ENCODE peak calls at places on chromosomes 6 and 20, in four cellular contexts. One of them, this sample, is unnamed.

GRCh38 chr20:45358282-45359068 is 4.5 kb upstream of the SYS1 start:
- DNase-seq in mesendoderm: no peak
- DNase-seq in IMR-90: peak
- DNase-seq in neuronal stem cell: no peak
- DNase-seq in this sample: no peak

GRCh38 chr20:32574296-32575226 is 10.6 kb downstream of the NOL4L start:
- DNase-seq in neuronal stem cell: no peak
- DNase-seq in mesendoderm: peak
- DNase-seq in IMR-90: peak
- DNase-seq in this sample: peak

GRCh38 chr20:23161968-23162696 is 76.0 kb upstream of the CD93 start:
- DNase-seq in neuronal stem cell: no peak
- DNase-seq in mesendoderm: no peak
- DNase-seq in IMR-90: no peak
- DNase-seq in this sample: peak

GRCh38 chr6:106134906-106135634 is 48.9 kb downstream of the PRDM1 start:
- DNase-seq in IMR-90: no peak
- DNase-seq in neuronal stem cell: no peak
- DNase-seq in mesendoderm: no peak
- DNase-seq in this sample: no peak

GRCh38 chr6:10194816-10195639 is 219.8 kb downstream of the TFAP2A start:
- DNase-seq in neuronal stem cell: no peak
- DNase-seq in IMR-90: no peak
- DNase-seq in mesendoderm: no peak
- DNase-seq in this sample: no peak

GRCh38 chr6:36266913-36267644 is 2.8 kb upstream of the PNPLA1 start:
- DNase-seq in mesendoderm: no peak
- DNase-seq in neuronal stem cell: no peak
- DNase-seq in IMR-90: no peak
- DNase-seq in this sample: no peak

GRCh38 chr6:40587240-40588069 is at the start of gene LRFN2:
- DNase-seq in mesendoderm: peak
- DNase-seq in IMR-90: peak
- DNase-seq in neuronal stem cell: peak
- DNase-seq in this sample: peak

GRCh38 chr6:152136449-152136825 is 329.0 kb downstream of the ESR1 start:
- DNase-seq in neuronal stem cell: no peak
- DNase-seq in mesendoderm: no peak
- DNase-seq in IMR-90: no peak
- DNase-seq in this sample: no peak

GRCh38 chr6:99013661-99014458 is 66.1 kb upstream of the FBXL4 start:
- DNase-seq in mesendoderm: no peak
- DNase-seq in neuronal stem cell: no peak
- DNase-seq in IMR-90: peak
- DNase-seq in this sample: no peak

GRCh38 chr6:148829415-148830101 is 82.7 kb downstream of the UST start:
- DNase-seq in neuronal stem cell: no peak
- DNase-seq in mesendoderm: no peak
- DNase-seq in IMR-90: peak
- DNase-seq in this sample: no peak

GRCh38 chr6:143767433-143767832 is 75.7 kb upstream of the LTV1 start:
- DNase-seq in neuronal stem cell: no peak
- DNase-seq in IMR-90: no peak
- DNase-seq in mesendoderm: no peak
- DNase-seq in this sample: no peak

GRCh38 chr20:19973920-19974620 is 43.1 kb upstream of the NAA20 start:
- DNase-seq in neuronal stem cell: no peak
- DNase-seq in IMR-90: peak
- DNase-seq in mesendoderm: no peak
- DNase-seq in this sample: no peak

GRCh38 chr6:51339728-51340127 is 521.1 kb downstream of the TFAP2B start:
- DNase-seq in IMR-90: no peak
- DNase-seq in neuronal stem cell: peak
- DNase-seq in mesendoderm: peak
- DNase-seq in this sample: peak

GRCh38 chr20:36235892-36236785 is at the start of gene AAR2:
- DNase-seq in neuronal stem cell: peak
- DNase-seq in mesendoderm: peak
- DNase-seq in IMR-90: peak
- DNase-seq in this sample: peak
- H2AK5ac ChIP-seq in neuronal stem cell: no peak
- H2AK5ac ChIP-seq in mesendoderm: no peak
- H2AK5ac ChIP-seq in IMR-90: peak
- H2AK5ac ChIP-seq in this sample: no peak

GRCh38 chr20:43460172-43460829 is 2.6 kb downstream of the SRSF6 start:
- DNase-seq in neuronal stem cell: no peak
- DNase-seq in mesendoderm: no peak
- DNase-seq in IMR-90: no peak
- DNase-seq in this sample: no peak

GRCh38 chr20:43458422-43458924 is 777 bp downstream of the SRSF6 start:
- DNase-seq in mesendoderm: peak
- DNase-seq in IMR-90: peak
- DNase-seq in neuronal stem cell: peak
- DNase-seq in this sample: peak

GRCh38 chr20:43456809-43457639 is 672 bp upstream of the SRSF6 start:
- DNase-seq in mesendoderm: peak
- DNase-seq in neuronal stem cell: peak
- DNase-seq in IMR-90: peak
- DNase-seq in this sample: peak

GRCh38 chr20:43459022-43459942 is 1.6 kb downstream of the SRSF6 start:
- DNase-seq in IMR-90: peak
- DNase-seq in mesendoderm: peak
- DNase-seq in neuronal stem cell: peak
- DNase-seq in this sample: no peak

GRCh38 chr20:43457640-43458421 is at the start of gene SRSF6:
- DNase-seq in mesendoderm: peak
- DNase-seq in neuronal stem cell: peak
- DNase-seq in IMR-90: peak
- DNase-seq in this sample: peak
- H3K23ac ChIP-seq in mesendoderm: peak
- H3K23ac ChIP-seq in neuronal stem cell: peak
- H3K23ac ChIP-seq in IMR-90: peak
- H3K23ac ChIP-seq in this sample: no peak

DNA sequence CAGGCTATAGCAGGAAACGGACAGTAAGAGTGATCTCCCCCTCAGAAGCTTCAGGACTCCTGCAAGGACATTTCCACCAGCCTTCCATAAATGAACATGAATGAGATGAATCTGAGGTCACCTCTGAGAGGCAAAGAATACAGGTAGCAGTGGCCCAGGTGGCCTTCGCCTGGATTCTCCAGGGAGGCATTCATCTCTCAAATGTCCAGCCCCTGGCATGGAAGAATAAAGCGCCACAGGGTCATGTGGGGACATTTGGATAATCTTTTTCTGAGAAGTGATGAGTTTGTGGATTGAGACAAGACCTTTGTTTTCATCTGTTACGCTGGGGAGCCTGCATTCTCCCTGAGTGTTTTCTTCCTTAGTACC is 2.9 kb downstream of the GMPR start:
- DNase-seq in neuronal stem cell: no peak
- DNase-seq in IMR-90: no peak
- DNase-seq in mesendoderm: no peak
- DNase-seq in this sample: no peak
- H3K4me2 ChIP-seq in neuronal stem cell: no peak
- H3K4me2 ChIP-seq in IMR-90: no peak
- H3K4me2 ChIP-seq in mesendoderm: no peak
- H3K4me2 ChIP-seq in this sample: no peak

DNA sequence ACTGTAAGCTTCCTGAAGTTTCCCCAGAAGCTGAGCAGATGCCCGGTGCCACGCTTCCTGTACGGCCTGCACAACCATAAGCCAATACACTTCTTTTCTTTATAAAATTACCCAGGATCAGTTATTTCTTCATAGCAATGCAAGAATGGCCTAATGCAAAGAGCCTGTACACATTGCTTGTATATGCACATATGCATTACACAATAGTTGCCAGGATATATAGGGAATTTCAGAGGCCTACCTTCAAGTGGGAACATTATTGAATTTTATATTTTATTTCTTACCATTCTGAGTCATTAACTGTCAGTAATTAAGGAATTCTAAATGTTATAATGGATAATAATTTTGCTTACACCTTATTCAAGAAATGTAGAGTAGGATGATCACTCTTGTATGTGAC is 60.0 kb upstream of the TXNDC5 start:
- DNase-seq in neuronal stem cell: no peak
- DNase-seq in IMR-90: no peak
- DNase-seq in mesendoderm: no peak
- DNase-seq in this sample: no peak
- H2AK5ac ChIP-seq in neuronal stem cell: no peak
- H2AK5ac ChIP-seq in IMR-90: no peak
- H2AK5ac ChIP-seq in mesendoderm: no peak
- H2AK5ac ChIP-seq in this sample: no peak

DNA sequence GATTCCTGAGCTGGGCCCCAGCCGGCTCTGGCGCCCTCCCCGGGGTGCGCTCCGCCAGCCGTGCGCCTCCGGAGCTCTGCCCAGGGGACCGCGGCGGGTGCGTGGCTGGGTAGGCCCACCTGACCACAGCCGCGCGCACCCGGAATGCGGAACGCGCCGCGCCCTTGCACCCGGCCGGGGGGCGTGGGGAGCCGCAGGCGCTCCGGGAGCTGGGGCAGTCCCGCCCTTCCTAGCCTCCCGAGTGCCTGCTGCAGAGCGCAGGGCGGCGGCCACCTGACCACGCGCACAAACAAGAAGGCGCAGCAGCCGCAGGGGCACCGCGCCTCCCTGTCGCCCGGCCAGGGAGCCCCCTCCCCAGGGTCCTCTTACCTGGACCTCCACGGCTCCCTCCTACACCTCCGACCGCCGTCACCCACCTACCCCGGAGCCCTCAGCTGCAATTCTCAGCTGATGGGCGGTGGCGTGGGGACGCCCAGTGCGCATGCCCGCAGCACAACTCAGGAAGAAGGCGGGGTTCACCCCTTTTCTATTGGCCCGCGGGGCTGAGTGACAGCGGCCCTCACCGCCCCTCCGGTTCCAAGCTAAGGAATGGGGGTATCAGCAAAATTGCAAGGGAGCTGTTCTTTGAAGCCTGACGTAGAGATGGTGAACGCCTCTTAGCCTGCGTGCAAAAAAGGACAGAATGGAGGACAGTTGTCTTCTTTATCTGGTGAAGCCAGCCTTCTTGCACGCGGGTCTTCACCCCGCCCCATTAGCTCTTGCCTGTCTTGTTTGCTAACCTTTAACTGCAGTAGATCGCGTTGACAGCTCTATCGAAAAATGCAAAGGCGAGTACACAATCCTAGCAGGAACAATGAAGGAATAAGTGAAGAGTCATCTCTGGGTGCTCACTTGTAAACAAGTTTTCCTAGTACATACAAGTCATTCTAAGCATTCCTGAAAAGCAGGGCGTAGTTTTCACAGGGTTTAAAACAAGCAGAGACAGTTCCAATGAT is at the start of gene STX7:
- DNase-seq in mesendoderm: peak
- DNase-seq in neuronal stem cell: peak
- DNase-seq in IMR-90: peak
- DNase-seq in this sample: peak
- H3K23ac ChIP-seq in mesendoderm: no peak
- H3K23ac ChIP-seq in neuronal stem cell: no peak
- H3K23ac ChIP-seq in IMR-90: peak
- H3K23ac ChIP-seq in this sample: no peak

GRCh38 chr6:32603888-32604287 is 14.2 kb upstream of the HLA-DRB1 start:
- DNase-seq in IMR-90: no peak
- DNase-seq in mesendoderm: no peak
- DNase-seq in neuronal stem cell: no peak
- DNase-seq in this sample: no peak
- H3K4me2 ChIP-seq in IMR-90: no peak
- H3K4me2 ChIP-seq in mesendoderm: no peak
- H3K4me2 ChIP-seq in neuronal stem cell: no peak
- H3K4me2 ChIP-seq in this sample: no peak

DNA sequence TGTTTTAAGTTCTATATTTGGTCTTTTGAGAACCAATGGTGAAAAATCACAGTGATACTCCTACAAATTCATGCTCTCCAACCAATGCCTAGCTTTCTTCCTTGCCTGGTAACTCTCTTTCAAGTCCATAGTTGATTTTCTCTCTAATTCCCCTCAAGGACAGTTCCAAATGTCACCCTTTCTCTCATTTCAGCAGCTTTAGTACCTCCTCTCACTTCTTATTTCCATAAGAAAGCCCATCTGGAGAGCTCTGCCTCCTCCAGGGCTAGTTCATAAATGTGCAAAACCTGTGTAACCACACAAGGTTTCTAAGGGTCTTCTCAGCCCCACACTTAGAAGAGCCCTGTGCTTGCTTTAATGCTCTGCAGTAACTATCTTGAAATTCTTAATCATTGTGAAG is 155.4 kb upstream of the PLCB4 start:
- DNase-seq in mesendoderm: no peak
- DNase-seq in neuronal stem cell: no peak
- DNase-seq in IMR-90: no peak
- DNase-seq in this sample: no peak
- H2AK5ac ChIP-seq in mesendoderm: no peak
- H2AK5ac ChIP-seq in neuronal stem cell: no peak
- H2AK5ac ChIP-seq in IMR-90: no peak
- H2AK5ac ChIP-seq in this sample: no peak

DNA sequence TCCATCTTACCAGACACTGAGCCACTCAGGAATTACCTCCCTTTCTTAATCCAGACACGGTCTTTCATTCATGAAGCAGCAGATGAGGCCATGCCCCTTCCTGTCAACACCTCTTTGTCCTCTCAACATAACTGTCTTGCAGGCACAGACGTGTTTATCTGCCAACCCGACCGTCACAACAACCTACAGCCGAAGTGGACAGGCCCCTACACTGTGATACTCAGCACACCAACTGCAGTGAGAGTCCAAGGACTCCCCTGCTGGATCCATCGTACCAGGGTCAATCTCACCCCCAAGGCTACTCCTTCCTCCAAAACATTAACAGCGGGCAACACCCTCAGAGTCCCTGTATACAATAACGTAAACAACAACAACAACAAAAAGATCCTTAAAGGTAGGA is 30.6 kb upstream of the ULBP3 start:
- DNase-seq in neuronal stem cell: no peak
- DNase-seq in mesendoderm: no peak
- DNase-seq in IMR-90: no peak
- DNase-seq in this sample: no peak
- H3K23ac ChIP-seq in neuronal stem cell: no peak
- H3K23ac ChIP-seq in mesendoderm: no peak
- H3K23ac ChIP-seq in IMR-90: no peak
- H3K23ac ChIP-seq in this sample: no peak

GRCh38 chr6:109298605-109299004 is 83.7 kb downstream of the CD164 start:
- DNase-seq in neuronal stem cell: no peak
- DNase-seq in IMR-90: no peak
- DNase-seq in mesendoderm: no peak
- DNase-seq in this sample: no peak
- H3K4me2 ChIP-seq in neuronal stem cell: no peak
- H3K4me2 ChIP-seq in IMR-90: no peak
- H3K4me2 ChIP-seq in mesendoderm: no peak
- H3K4me2 ChIP-seq in this sample: no peak